ENCODE peak calls at places on chromosomes 6 and 20, in six cellular contexts. I is esophagus squamous epithelium, M is heart left ventricle, B is HCT116, J is tibial nerve, U is body of pancreas. O is an unnamed sample.

GRCh38 chr6:105994522-105995402 is 91.4 kb upstream of the PRDM1 start:
- DNase-seq in B (peak), J (peak), U (peak), M (peak), I (no peak), O (peak)

GRCh38 chr6:39102024-39102820 is 12.8 kb downstream of the SAYSD1 start:
- DNase-seq in B (no peak), U (peak), I (no peak), J (no peak), M (no peak), O (peak)

GRCh38 chr20:25685276-25686080 is 11.2 kb downstream of the ZNF337 start:
- DNase-seq in M (no peak), J (no peak), U (no peak), B (no peak), I (no peak), O (no peak)

GRCh38 chr6:19354181-19354580 is 483.0 kb upstream of the ID4 start:
- DNase-seq in M (no peak), I (no peak), J (no peak), B (no peak), U (no peak), O (no peak)

GRCh38 chr6:140039343-140039742 is 664.9 kb upstream of the CITED2 start:
- DNase-seq in B (no peak), M (no peak), U (no peak), I (no peak), J (no peak), O (no peak)

GRCh38 chr6:160273760-160274159 is 15.1 kb upstream of the SLC22A2 start:
- DNase-seq in J (no peak), M (no peak), I (no peak), B (no peak), U (no peak), O (no peak)

GRCh38 chr6:168475188-168476013 is 34.4 kb downstream of the SMOC2 start:
- DNase-seq in U (no peak), B (no peak), I (no peak), M (no peak), J (no peak), O (no peak)

GRCh38 chr20:37384683-37385174 is 38.8 kb downstream of the SRC start:
- DNase-seq in U (peak), B (no peak), I (no peak), M (peak), J (no peak), O (peak)

GRCh38 chr6:78268591-78268990 is 598.8 kb upstream of the IRAK1BP1 start:
- DNase-seq in I (no peak), B (no peak), J (no peak), U (no peak), M (no peak), O (no peak)

GRCh38 chr20:50731930-50732690 is 730 bp downstream of the PARD6B start:
- DNase-seq in B (no peak), I (no peak), M (no peak), U (peak), J (no peak), O (peak)

GRCh38 chr20:50728981-50729874 is 2.2 kb upstream of the PARD6B start:
- DNase-seq in U (peak), J (no peak), I (no peak), M (no peak), B (peak), O (peak)

GRCh38 chr20:50729925-50730764 is 1.2 kb upstream of the PARD6B start:
- DNase-seq in U (peak), I (no peak), J (no peak), B (no peak), M (no peak), O (peak)

GRCh38 chr20:50731055-50731929 is at the start of gene PARD6B:
- DNase-seq in M (peak), I (peak), B (peak), U (peak), J (peak), O (peak)

DNA sequence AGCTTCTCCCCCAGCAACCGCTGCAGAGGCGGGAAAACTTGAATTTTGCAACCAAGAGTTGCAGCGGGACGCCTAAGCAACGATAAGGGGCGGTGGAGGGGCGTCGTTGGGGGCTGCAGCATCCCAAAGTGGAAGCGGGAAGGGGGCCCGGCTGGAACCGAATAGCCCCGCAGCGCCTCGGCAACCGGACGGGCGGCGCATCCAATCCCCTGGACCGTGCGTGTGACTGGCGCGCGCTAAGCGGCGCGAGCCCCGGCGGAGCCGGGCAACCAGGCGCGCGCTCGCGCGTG is 670 bp upstream of the PARD6B start:
- DNase-seq in U (no peak), I (no peak), B (no peak), M (no peak), J (no peak), O (no peak)
- TF ChIP-seq POLR2A in U (no peak), I (no peak), B (no peak), M (no peak), J (no peak), O (no peak)

GRCh38 chr6:12148841-12149240 is 136.7 kb downstream of the HIVEP1 start:
- DNase-seq in M (no peak), J (no peak), B (no peak), I (no peak), U (no peak), O (no peak)

GRCh38 chr6:12149944-12150510 is 137.9 kb downstream of the HIVEP1 start:
- DNase-seq in I (no peak), M (no peak), U (no peak), J (no peak), B (no peak), O (no peak)

GRCh38 chr6:12147557-12148316 is 135.6 kb downstream of the HIVEP1 start:
- DNase-seq in U (no peak), I (no peak), B (no peak), M (no peak), J (no peak), O (no peak)

GRCh38 chr6:12150812-12151432 is 138.8 kb downstream of the HIVEP1 start:
- DNase-seq in M (no peak), U (peak), J (no peak), I (no peak), B (peak), O (peak)

DNA sequence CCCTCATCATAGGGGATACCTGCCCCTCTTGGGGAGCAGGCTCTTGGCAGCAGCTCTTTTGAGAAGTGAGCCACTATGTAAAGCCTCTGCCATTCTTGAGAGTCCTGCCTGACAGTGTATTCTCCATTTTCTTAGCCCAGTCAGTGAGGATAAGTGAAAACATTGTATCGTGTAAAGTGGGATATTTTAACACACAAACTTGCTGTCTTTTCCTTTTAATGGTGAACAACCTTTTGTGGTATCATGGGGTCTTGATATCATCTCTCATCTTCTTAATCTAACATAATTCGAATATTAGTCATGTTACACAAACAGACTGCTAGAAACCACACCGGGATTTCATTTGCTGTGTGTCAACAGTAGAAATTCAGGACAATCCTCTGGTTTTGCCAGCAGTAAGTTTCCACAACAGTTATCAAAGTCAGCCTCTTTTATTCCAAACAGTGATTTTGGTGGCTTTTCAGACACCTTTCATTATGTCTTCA is 136.2 kb downstream of the HIVEP1 start:
- DNase-seq in M (no peak), U (no peak), I (no peak), J (no peak), B (no peak), O (no peak)
- TF ChIP-seq POLR2A in M (no peak), U (no peak), I (no peak), J (no peak), B (no peak), O (no peak)

GRCh38 chr20:50126662-50127061 is 13.7 kb upstream of the UBE2V1 start:
- DNase-seq in I (no peak), U (peak), J (no peak), M (no peak), B (no peak), O (no peak)
- TF ChIP-seq POLR2A in I (no peak), U (peak), J (no peak), M (no peak), B (no peak), O (no peak)

DNA sequence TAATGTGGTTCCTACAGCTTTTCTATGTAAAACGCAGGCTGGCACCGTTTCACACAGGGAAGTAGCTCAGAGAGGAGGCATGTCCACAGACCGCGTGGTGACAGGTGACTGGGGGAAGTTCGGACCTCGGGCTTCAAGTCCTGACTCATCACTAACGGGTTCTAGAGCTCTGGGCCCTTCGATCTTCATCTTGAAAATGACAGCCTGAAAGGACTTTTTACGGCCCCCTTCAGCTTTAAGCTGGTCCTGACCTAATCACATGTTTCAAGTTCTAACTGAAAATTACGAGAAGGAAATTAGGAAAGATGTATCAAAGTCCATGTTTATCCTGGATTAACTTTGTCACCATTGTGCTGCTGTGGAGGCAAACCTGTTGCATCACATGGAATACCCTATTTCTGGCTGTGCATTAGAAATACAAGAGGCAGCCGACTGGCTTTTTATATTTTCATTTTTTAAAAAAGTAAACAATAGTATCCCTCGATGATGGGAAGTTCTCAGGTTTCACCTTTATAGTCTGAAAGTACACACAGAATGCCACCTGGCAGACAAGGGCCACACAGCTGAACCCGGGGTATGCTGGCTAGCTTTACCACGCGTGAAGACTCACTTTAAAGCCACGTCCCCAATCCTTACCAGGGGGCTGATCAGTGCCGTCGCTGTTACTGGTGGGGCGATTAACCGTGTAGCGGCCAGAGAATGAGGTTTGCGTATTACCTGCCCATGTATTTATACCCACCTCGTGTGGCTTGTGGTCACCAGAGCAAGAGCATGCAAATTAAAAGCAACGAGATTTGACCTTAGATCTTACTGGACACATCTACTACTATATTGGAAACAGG is 1.9 kb downstream of the MAN1A1 start:
- DNase-seq in U (peak), I (no peak), B (no peak), J (no peak), M (peak), O (peak)
- TF ChIP-seq POLR2A in U (no peak), I (no peak), B (no peak), J (no peak), M (no peak), O (no peak)

DNA sequence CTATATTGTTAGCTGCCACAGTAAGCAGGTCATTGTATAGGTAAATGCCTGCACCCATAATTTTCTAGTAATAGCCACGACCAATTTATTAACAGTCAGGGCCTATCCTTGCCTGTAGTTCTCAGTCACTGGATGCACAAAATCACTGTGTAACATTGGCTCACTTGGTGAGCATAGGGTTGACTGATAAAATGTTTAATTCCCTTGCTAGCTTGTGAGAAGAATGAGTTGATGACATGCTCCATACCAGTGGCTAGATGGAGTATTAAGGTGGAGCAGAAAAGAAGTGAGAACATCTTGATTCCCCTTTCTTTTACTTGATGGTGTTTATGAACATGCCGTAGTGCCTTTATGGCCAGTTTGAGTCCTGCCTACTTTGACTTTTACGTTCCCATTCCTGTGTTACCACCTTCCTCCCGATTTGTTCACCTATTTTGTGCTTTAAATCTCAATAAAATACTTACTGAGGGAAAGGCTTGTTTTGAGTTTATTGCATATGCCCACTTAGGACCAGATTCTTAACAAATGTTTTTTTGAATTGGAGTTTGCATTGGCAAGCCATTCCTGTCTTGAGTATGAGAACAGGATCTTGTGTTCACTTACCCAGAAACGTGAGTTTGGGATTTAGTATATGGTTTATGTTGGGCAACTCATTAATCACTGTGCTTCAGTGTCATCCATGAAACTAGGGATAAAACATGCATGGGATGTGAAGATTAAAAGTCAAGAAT is 5.6 kb downstream of the SRSF6 start:
- DNase-seq in B (no peak), U (no peak), I (no peak), M (no peak), J (no peak), O (no peak)
- TF ChIP-seq POLR2A in B (no peak), U (no peak), I (no peak), M (no peak), J (no peak), O (no peak)

GRCh38 chr6:116253188-116253504 is 729 bp downstream of the TSPYL4 start:
- DNase-seq in M (no peak), B (no peak), J (no peak), U (no peak), I (no peak), O (no peak)
- TF ChIP-seq POLR2A in M (no peak), B (no peak), J (no peak), U (no peak), I (no peak), O (no peak)

GRCh38 chr20:34955232-34956040 is at the start of the genes GSS and MYH7B:
- DNase-seq in U (peak), I (peak), M (peak), J (peak), B (peak), O (peak)
- TF ChIP-seq POLR2A in U (peak), I (peak), M (no peak), J (peak), B (peak), O (peak)

GRCh38 chr6:52360601-52361346 is 1.2 kb upstream of the PAQR8 start:
- DNase-seq in I (no peak), J (no peak), U (no peak), M (no peak), B (no peak), O (no peak)
- TF ChIP-seq POLR2A in I (no peak), J (no peak), U (no peak), M (no peak), B (no peak), O (no peak)

GRCh38 chr6:3251462-3252314 is 7.1 kb upstream of the PSMG4 start:
- DNase-seq in U (peak), J (peak), I (peak), M (peak), B (peak), O (peak)

GRCh38 chr6:3252861-3253596 is 5.7 kb upstream of the PSMG4 start:
- DNase-seq in U (no peak), B (no peak), J (no peak), M (no peak), I (no peak), O (no peak)

GRCh38 chr6:3253597-3253961 is 5.2 kb upstream of the PSMG4 start:
- DNase-seq in B (no peak), J (no peak), M (no peak), I (no peak), U (no peak), O (no peak)

GRCh38 chr6:3250278-3250677 is 8.5 kb upstream of the PSMG4 start:
- DNase-seq in J (no peak), M (no peak), B (no peak), I (no peak), U (no peak), O (no peak)

DNA sequence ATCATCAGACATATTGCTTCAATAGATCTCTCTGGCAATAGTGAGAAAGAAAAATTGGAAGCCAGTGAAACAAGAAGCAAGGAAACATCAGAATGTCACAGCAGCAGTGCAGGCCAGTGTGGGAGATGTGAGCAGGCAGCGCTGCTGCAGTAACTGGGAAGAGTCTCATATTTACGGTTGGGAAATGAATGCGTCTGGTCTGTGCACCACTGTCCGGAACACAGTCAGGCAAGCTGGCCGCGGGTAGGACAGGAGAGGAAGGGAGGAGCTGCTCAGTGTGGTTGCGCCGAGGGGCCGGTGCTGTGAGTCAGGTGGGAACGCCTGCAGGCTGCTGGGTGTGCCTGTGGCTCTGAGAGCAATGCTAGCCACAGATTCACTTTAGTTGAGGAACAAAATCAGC is 6.4 kb upstream of the PSMG4 start:
- DNase-seq in J (no peak), I (no peak), M (peak), U (no peak), B (no peak), O (no peak)
- TF ChIP-seq POLR2A in J (no peak), I (no peak), M (no peak), U (no peak), B (no peak), O (no peak)